ENCODE peak calls at places on chromosome 13, in seven cellular contexts. V is activated T-cell treated with anti-CD3 and anti-CD28 coated beads, Interleukin-2, amount 50 U/mL, for 72 hours; A is activated naive CD4-positive, alpha-beta T cell; C is T-helper 17 cell; B is effector memory CD4-positive, alpha-beta T cell; Z is trophoblast cell; M is HT-29. X is an unnamed sample.

GRCh38 chr13:35144496-35144895 is 202.4 kb downstream of the NBEA start:
- DNase-seq in V (no peak), A (no peak), C (no peak), B (no peak), Z (no peak), M (no peak), X (no peak)

GRCh38 chr13:28412981-28413380 is 81.9 kb downstream of the FLT1 start:
- DNase-seq in V (no peak), A (no peak), C (no peak), B (no peak), Z (no peak), M (no peak), X (no peak)

GRCh38 chr13:114263590-114263989 is 17.8 kb upstream of the UPF3A start:
- DNase-seq in V (no peak), A (no peak), C (no peak), B (peak), Z (no peak), M (no peak), X (no peak)

GRCh38 chr13:93169980-93170379 is 56.6 kb upstream of the GPC6 start:
- DNase-seq in V (no peak), A (no peak), C (no peak), B (no peak), Z (no peak), M (no peak), X (no peak)

GRCh38 chr13:41306271-41307150 is 4.6 kb upstream of the NAA16 start:
- DNase-seq in V (no peak), A (no peak), C (no peak), B (no peak), Z (no peak), M (no peak), X (no peak)

GRCh38 chr13:107069107-107069776 is 501.3 kb upstream of the ARGLU1 start:
- DNase-seq in V (no peak), A (no peak), C (no peak), B (no peak), Z (no peak), M (peak), X (no peak)

GRCh38 chr13:49806126-49806536 is 13.6 kb upstream of the KPNA3 start:
- DNase-seq in V (no peak), A (no peak), C (no peak), B (no peak), Z (no peak), M (no peak), X (no peak)

GRCh38 chr13:42022796-42023493 is 25.5 kb upstream of the DGKH start:
- DNase-seq in V (no peak), A (no peak), C (no peak), B (no peak), Z (no peak), M (no peak), X (no peak)

GRCh38 chr13:26968431-26969335 is 202.9 kb downstream of the USP12 start:
- DNase-seq in V (no peak), A (no peak), C (no peak), B (no peak), Z (no peak), M (peak), X (no peak)

GRCh38 chr13:94169783-94170513 is 309.5 kb downstream of the DCT start:
- DNase-seq in V (no peak), A (no peak), C (no peak), B (no peak), Z (no peak), M (no peak), X (no peak)

GRCh38 chr13:97212540-97213146 is 9.5 kb upstream of the MBNL2 start:
- DNase-seq in V (no peak), A (no peak), C (no peak), B (no peak), Z (peak), M (peak), X (no peak)

GRCh38 chr13:40662866-40663265 is 3.6 kb downstream of the FOXO1 start:
- DNase-seq in V (peak), A (no peak), C (no peak), B (no peak), Z (no peak), M (no peak), X (peak)

GRCh38 chr13:112457485-112457884 is 81.3 kb downstream of the SPACA7 start:
- DNase-seq in V (no peak), A (no peak), C (no peak), B (no peak), Z (no peak), M (peak), X (no peak)

GRCh38 chr13:51797664-51798488 is 6.1 kb downstream of the DHRS12 start:
- DNase-seq in V (peak), A (no peak), C (no peak), B (peak), Z (peak), M (peak), X (peak)

GRCh38 chr13:42970824-42971669 is 21.0 kb downstream of the EPSTI1 start:
- DNase-seq in V (peak), A (no peak), C (no peak), B (peak), Z (peak), M (peak), X (peak)

GRCh38 chr13:39317284-39317683 is 279.0 kb downstream of the NHLRC3 start:
- DNase-seq in V (no peak), A (no peak), C (no peak), B (no peak), Z (no peak), M (no peak), X (no peak)

GRCh38 chr13:20119960-20120359 is 40.9 kb downstream of the GJA3 start:
- DNase-seq in V (no peak), A (no peak), C (no peak), B (no peak), Z (no peak), M (no peak), X (no peak)

GRCh38 chr13:47846886-47847285 is 154.2 kb downstream of the SUCLA2 start:
- DNase-seq in V (no peak), A (no peak), C (no peak), B (no peak), Z (peak), M (no peak), X (no peak)

GRCh38 chr13:90427322-90428272 is 919.9 kb upstream of the MIR17HG start:
- DNase-seq in V (no peak), A (no peak), C (no peak), B (no peak), Z (no peak), M (no peak), X (no peak)

GRCh38 chr13:79810671-79811070 is 329.7 kb downstream of the NDFIP2 start:
- DNase-seq in V (no peak), A (no peak), C (no peak), B (no peak), Z (no peak), M (peak), X (no peak)

GRCh38 chr13:52001120-52001731 is 10.0 kb downstream of the ATP7B start:
- DNase-seq in V (no peak), A (no peak), C (no peak), B (no peak), Z (no peak), M (peak), X (no peak)

GRCh38 chr13:25683662-25684370 is 312.0 kb downstream of the ATP8A2 start:
- DNase-seq in V (no peak), A (no peak), C (no peak), B (no peak), Z (no peak), M (no peak), X (no peak)

GRCh38 chr13:106640515-106640914 is 72.6 kb upstream of the ARGLU1 start:
- DNase-seq in V (no peak), A (no peak), C (no peak), B (no peak), Z (no peak), M (no peak), X (no peak)

GRCh38 chr13:108342369-108343289 is 73.1 kb downstream of the TNFSF13B start:
- DNase-seq in V (no peak), A (no peak), C (no peak), B (peak), Z (no peak), M (peak), X (no peak)

GRCh38 chr13:112643759-112644459 is 45.9 kb upstream of the ATP11A start:
- DNase-seq in V (no peak), A (no peak), C (no peak), B (no peak), Z (no peak), M (peak), X (no peak)

GRCh38 chr13:106464076-106464475 is 71.4 kb downstream of the EFNB2 start:
- DNase-seq in V (no peak), A (no peak), C (no peak), B (no peak), Z (no peak), M (no peak), X (no peak)

GRCh38 chr13:34137200-34137599 is 319.3 kb downstream of the RFC3 start:
- DNase-seq in V (no peak), A (no peak), C (no peak), B (no peak), Z (no peak), M (no peak), X (no peak)

X was measured in T-helper 2 cell treated with Interferon-gamma antibody and Interleukin-4, amounts not matched to agents 5 μg/mL and 100 μg/mL, for 36 hours.